ENCODE peak calls at places on chromosomes 2 and 18, in ten cellular contexts. Q is hepatocyte, E is IMR-90, P is right lobe of liver, D is psoas muscle, J is PC-9, X is OCI-LY7, C is tibial nerve, K is tibial artery, R is H9. Y is an unnamed sample.

GRCh38 chr2:122683018-122683417 is 927.6 kb downstream of the TSN start:
- DNase-seq in E (no peak), Q (no peak), D (no peak), C (no peak), X (no peak), J (peak; percentile 50), P (no peak), K (no peak), R (no peak), Y (no peak)

GRCh38 chr2:69171070-69171811 is 158.3 kb downstream of the ANTXR1 start:
- DNase-seq in Q (no peak), J (no peak), C (no peak), E (no peak), X (no peak), R (no peak), K (no peak), D (no peak), P (no peak), Y (no peak)

GRCh38 chr2:111705711-111706323 is 178.2 kb downstream of the ANAPC1 start:
- DNase-seq in J (peak; percentile 99), Q (peak; percentile 58), K (no peak), X (peak; percentile 98), R (peak; percentile 90), C (no peak), E (peak; percentile 97), D (no peak), P (no peak), Y (no peak)

GRCh38 chr18:64365106-64365505 is 216.2 kb upstream of the LINC00305 start:
- DNase-seq in D (no peak), C (no peak), P (no peak), J (no peak), E (no peak), Q (no peak), K (no peak), R (no peak), X (no peak), Y (no peak)

GRCh38 chr18:24078391-24078790 is 60.5 kb upstream of the CABYR start:
- DNase-seq in K (no peak), E (no peak), J (no peak), D (no peak), Q (no peak), X (no peak), P (no peak), R (no peak), C (no peak), Y (no peak)

GRCh38 chr18:13136689-13137040 is 81.9 kb upstream of the LDLRAD4 start:
- DNase-seq in J (no peak), Q (no peak), E (no peak), K (no peak), R (peak; percentile 58), D (peak; percentile 68), X (no peak), C (no peak), P (no peak), Y (no peak)

GRCh38 chr2:239830066-239830717 is 194.9 kb downstream of the NDUFA10 start:
- DNase-seq in P (peak; percentile 31), R (peak; percentile 20), D (no peak), K (no peak), Q (no peak), E (no peak), J (no peak), C (no peak), X (no peak), Y (no peak)

GRCh38 chr2:208311321-208311720 is 45.3 kb downstream of the PIKFYVE start:
- DNase-seq in X (no peak), J (no peak), D (no peak), K (no peak), R (no peak), Q (no peak), E (no peak), P (no peak), C (no peak), Y (no peak)

GRCh38 chr18:45384137-45384998 is 230.9 kb upstream of the SLC14A2 start:
- DNase-seq in X (peak; percentile 42), R (peak; percentile 72), Q (peak; percentile 82), J (no peak), K (peak; percentile 35), C (peak; percentile 77), P (no peak), D (peak; percentile 62), E (peak; percentile 35), Y (peak; percentile 38)

GRCh38 chr2:177763532-177764265 is 308.9 kb downstream of the PDE11A start:
- DNase-seq in C (peak; percentile 80), Q (peak; percentile 89), D (peak; percentile 82), E (peak; percentile 58), P (peak; percentile 66), R (peak; percentile 90), K (peak; percentile 71), J (no peak), X (peak; percentile 61), Y (peak; percentile 77)

GRCh38 chr2:230684222-230685164 is 28.1 kb upstream of the CAB39 start:
- DNase-seq in C (no peak), E (peak; percentile 79), R (no peak), D (no peak), J (peak; percentile 93), K (no peak), P (no peak), X (no peak), Q (peak; percentile 45), Y (no peak)

GRCh38 chr2:173929441-173929840 is 35.7 kb downstream of the SP3 start:
- DNase-seq in P (no peak), D (no peak), K (no peak), C (no peak), R (no peak), X (no peak), J (no peak), Q (peak; percentile 53), E (peak; percentile 11), Y (no peak)

GRCh38 chr2:239256297-239256696 is 144.5 kb downstream of the HDAC4 start:
- DNase-seq in J (no peak), K (no peak), X (no peak), E (no peak), P (peak; percentile 35), D (peak; percentile 35), R (no peak), Q (no peak), C (no peak), Y (no peak)

GRCh38 chr2:1283856-1284255 is 129.4 kb upstream of the TPO start:
- DNase-seq in X (no peak), E (no peak), P (no peak), J (no peak), R (no peak), Q (no peak), K (no peak), D (no peak), C (no peak), Y (no peak)

GRCh38 chr2:237464757-237465391 is 22.2 kb upstream of the MLPH start:
- DNase-seq in J (no peak), C (no peak), R (no peak), D (no peak), X (no peak), Q (no peak), K (no peak), P (no peak), E (peak; percentile 37), Y (no peak)

GRCh38 chr2:207143131-207143473 is 22.6 kb downstream of the KLF7 start:
- DNase-seq in Q (no peak), K (no peak), C (no peak), X (no peak), P (no peak), R (no peak), D (no peak), J (no peak), E (no peak), Y (no peak)

GRCh38 chr2:207142461-207142860 is 23.3 kb downstream of the KLF7 start:
- DNase-seq in J (no peak), C (no peak), Q (no peak), E (no peak), D (no peak), K (no peak), X (no peak), P (no peak), R (no peak), Y (no peak)

GRCh38 chr2:207143474-207144190 is 22.1 kb downstream of the KLF7 start:
- DNase-seq in P (peak; percentile 65), X (no peak), E (no peak), Q (peak; percentile 56), D (peak; percentile 85), J (no peak), K (peak; percentile 93), R (peak; percentile 34), C (peak; percentile 91), Y (no peak)

GRCh38 chr2:207141381-207141780 is 24.4 kb downstream of the KLF7 start:
- DNase-seq in J (no peak), D (no peak), E (no peak), P (no peak), K (no peak), R (no peak), Q (no peak), X (no peak), C (no peak), Y (no peak)

GRCh38 chr2:207144191-207144795 is 21.5 kb downstream of the KLF7 start:
- DNase-seq in E (no peak), J (no peak), D (no peak), X (no peak), K (no peak), C (no peak), R (no peak), P (no peak), Q (no peak), Y (no peak)
- TF ChIP-seq CTCF in E (no peak), J (no peak), D (no peak), X (no peak), K (no peak), C (no peak), R (no peak), P (no peak), Q (no peak), Y (no peak)

GRCh38 chr18:58091099-58091611 is 47.1 kb downstream of the NEDD4L start:
- DNase-seq in K (no peak), X (peak; percentile 6), C (no peak), R (no peak), P (no peak), J (peak; percentile 90), D (no peak), Q (no peak), E (no peak), Y (no peak)
- H3K4me1 ChIP-seq in K (no peaks in the 10 kb centered on the region), X (no peaks in the 10 kb centered on the region), C (peaks cover 2% of the 10 kb centered on the region), R (peaks cover 31% of the 10 kb centered on the region), P (no peaks in the 10 kb centered on the region), J (peaks cover 94% of the 10 kb centered on the region), D (no peaks in the 10 kb centered on the region), Q (peaks cover 13% of the 10 kb centered on the region), E (no peaks in the 10 kb centered on the region), Y (peaks cover 31% of the 10 kb centered on the region)

GRCh38 chr2:191302459-191303155 is 57.4 kb downstream of the MYO1B start:
- DNase-seq in Q (no peak), J (peak; percentile 40), K (no peak), P (no peak), D (no peak), E (peak; percentile 23), R (no peak), X (no peak), C (no peak), Y (peak; percentile 56)
- TF ChIP-seq CTCF in Q (peak; percentile 24), J (peak; percentile 46), K (no peak), P (no peak), D (no peak), E (peak; percentile 18), R (peak; percentile 63), X (peak; percentile 37), C (no peak), Y (peak; percentile 58)

DNA sequence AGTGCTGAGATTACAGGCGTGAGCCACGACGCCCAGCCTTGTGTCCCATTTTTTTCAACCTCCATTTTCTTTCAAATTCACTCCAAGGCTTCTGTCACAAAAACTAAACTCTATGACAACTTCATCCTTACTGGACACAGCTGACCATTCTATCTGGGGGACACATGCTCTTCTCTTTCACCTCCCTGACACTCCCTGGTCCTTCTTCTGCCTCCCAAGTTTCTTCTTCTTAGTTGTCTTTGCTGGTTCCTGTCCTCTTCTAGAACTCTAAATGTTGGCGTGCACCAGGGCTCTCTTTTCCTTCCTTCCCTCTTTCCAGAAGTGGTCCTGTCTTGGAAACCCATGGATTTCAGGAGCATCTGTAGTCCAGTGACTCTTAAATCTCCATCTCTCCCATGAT is 40.1 kb upstream of the LPIN2 start:
- DNase-seq in X (no peak), C (no peak), Q (no peak), R (no peak), D (no peak), J (no peak), E (no peak), P (no peak), K (no peak), Y (no peak)
- H3K4me1 ChIP-seq in X (no peaks in the 10 kb centered on the region), C (peaks cover 13% of the 10 kb centered on the region), Q (peaks cover 9% of the 10 kb centered on the region), R (no peaks in the 10 kb centered on the region), D (no peaks in the 10 kb centered on the region), J (peaks cover 50% of the 10 kb centered on the region), E (no peaks in the 10 kb centered on the region), P (no peaks in the 10 kb centered on the region), K (peaks cover 5% of the 10 kb centered on the region), Y (peaks cover 29% of the 10 kb centered on the region)

Y was measured in Caco-2.